ENCODE peak calls at places on chromosomes 16 and 17, in eight cellular contexts. E is cardiac fibroblast; M is ureter; D is stimulated activated CD8-positive, alpha-beta memory T cell treated with anti-CD3 and anti-CD28 coated beads, Interleukin-4, amount 100 ng/mL, for 24 hours; Q is NCI-H2171; I is natural killer cell; V is A172; R is T-helper 17 cell. X is an unnamed sample.

GRCh38 chr17:56178203-56178602 is 24.9 kb downstream of the ANKFN1 start:
- DNase-seq in R (no peak), Q (no peak), I (no peak), V (no peak), M (no peak), E (no peak), D (no peak), X (no peak)

GRCh38 chr17:39694593-39694992 is 5.3 kb upstream of the ERBB2 start:
- DNase-seq in E (no peak), R (no peak), V (no peak), Q (no peak), M (no peak), I (no peak), D (no peak), X (no peak)

GRCh38 chr17:78390241-78391050 is 12.0 kb downstream of the PGS1 start:
- DNase-seq in R (no peak), I (no peak), M (no peak), V (peak), D (no peak), E (peak), Q (peak), X (no peak)

GRCh38 chr16:85171809-85172464 is 59.7 kb upstream of the CIBAR2 start:
- DNase-seq in D (no peak), R (no peak), Q (no peak), E (peak), V (no peak), I (no peak), M (no peak), X (no peak)

GRCh38 chr16:77788196-77789084 is at the start of gene VAT1L:
- DNase-seq in D (no peak), E (peak), V (no peak), R (no peak), Q (no peak), I (no peak), M (no peak), X (no peak)

GRCh38 chr17:75513667-75514052 is 1.7 kb downstream of the CASKIN2 start:
- DNase-seq in V (no peak), R (no peak), E (no peak), D (no peak), M (no peak), Q (no peak), I (no peak), X (no peak)

GRCh38 chr17:50904522-50905459 is 38.6 kb upstream of the TOB1 start:
- DNase-seq in D (no peak), M (peak), I (no peak), E (no peak), V (no peak), Q (peak), R (no peak), X (no peak)

GRCh38 chr17:38730526-38731379 is 612 bp downstream of the CISD3 start:
- DNase-seq in M (peak), Q (no peak), E (peak), R (no peak), I (no peak), V (peak), D (no peak), X (no peak)

GRCh38 chr16:57544129-57544653 is 1.7 kb downstream of the ADGRG5 start:
- DNase-seq in I (no peak), Q (no peak), D (no peak), R (no peak), M (no peak), E (no peak), V (no peak), X (no peak)

GRCh38 chr16:85348065-85348840 is 236.0 kb upstream of the CIBAR2 start:
- DNase-seq in E (no peak), R (no peak), I (no peak), M (no peak), V (no peak), D (no peak), Q (no peak), X (no peak)

GRCh38 chr17:2700031-2700490 is 11.5 kb downstream of the CLUH start:
- DNase-seq in I (no peak), Q (no peak), R (no peak), V (no peak), D (no peak), M (no peak), E (no peak), X (no peak)

GRCh38 chr17:75875940-75876189 is 2.5 kb downstream of the TRIM47 start:
- DNase-seq in E (no peak), D (no peak), R (no peak), V (peak), Q (no peak), I (no peak), M (no peak), X (peak)

GRCh38 chr17:41919165-41919817 is 540 bp upstream of the ACLY start:
- DNase-seq in Q (peak), V (no peak), M (no peak), E (no peak), D (no peak), R (no peak), I (no peak), X (no peak)

GRCh38 chr17:39867891-39868553 is at the start of gene ZPBP2:
- DNase-seq in Q (no peak), I (no peak), V (no peak), R (peak), D (peak), M (no peak), E (no peak), X (no peak)

GRCh38 chr17:3531266-3532101 is 26.1 kb downstream of the TRPV3 start:
- DNase-seq in I (no peak), D (no peak), V (no peak), M (no peak), R (no peak), Q (no peak), E (no peak), X (no peak)

GRCh38 chr17:1896243-1897163 is 66.7 kb downstream of the RPA1 start:
- DNase-seq in R (no peak), I (no peak), Q (no peak), M (no peak), D (no peak), E (no peak), V (no peak), X (no peak)

X was measured in NCI-H460.